ENCODE peak calls at places on chromosomes 12 and 14, in seven cellular contexts. A is A549, X is stomach, W is heart left ventricle, O is HepG2, Z is adrenal gland, D is ovary. R is an unnamed sample.

GRCh38 chr14:31564194-31564593 is 3.0 kb downstream of the NUBPL start:
- DNase-seq in A (no peak), D (no peak), W (no peak), Z (no peak), O (no peak), X (no peak), R (no peak)

GRCh38 chr14:95514131-95515079 is 2.0 kb downstream of the SYNE3 start:
- DNase-seq in O (no peak), X (no peak), W (no peak), Z (no peak), A (no peak), D (no peak), R (no peak)

GRCh38 chr12:105927553-105927952 is 211.2 kb downstream of the NUAK1 start:
- DNase-seq in D (no peak), O (no peak), Z (no peak), A (no peak), X (no peak), W (no peak), R (no peak)

GRCh38 chr14:53148612-53149202 is 4.4 kb downstream of the DDHD1 start:
- DNase-seq in O (no peak), X (no peak), Z (no peak), D (no peak), A (no peak), W (no peak), R (no peak)

GRCh38 chr12:99984271-99985128 is at the start of gene ANKS1B:
- DNase-seq in W (peak; percentile 42), A (peak; percentile 70), X (peak; percentile 49), D (peak; percentile 49), O (no peak), Z (peak; percentile 73), R (peak; percentile 49)

GRCh38 chr12:43113153-43113552 is 438.9 kb downstream of the ADAMTS20 start:
- DNase-seq in A (no peak), D (no peak), X (no peak), Z (no peak), O (no peak), W (no peak), R (no peak)

GRCh38 chr14:88421286-88421685 is 35.8 kb downstream of the SPATA7 start:
- DNase-seq in O (no peak), Z (no peak), D (no peak), A (no peak), W (no peak), X (no peak), R (no peak)

GRCh38 chr14:72643317-72643801 is 250.5 kb downstream of the DPF3 start:
- DNase-seq in X (no peak), W (peak; percentile 34), Z (no peak), D (no peak), O (no peak), A (peak; percentile 69), R (no peak)

GRCh38 chr12:109544955-109545531 is 28.3 kb downstream of the MMAB start:
- DNase-seq in A (no peak), W (no peak), O (no peak), Z (no peak), D (no peak), X (no peak), R (no peak)

GRCh38 chr12:92600052-92600451 is 102.7 kb upstream of the PLEKHG7 start:
- DNase-seq in A (no peak), D (no peak), X (no peak), W (no peak), Z (no peak), O (no peak), R (no peak)

GRCh38 chr14:61586539-61587396 is 108.5 kb upstream of the HIF1A start:
- DNase-seq in O (no peak), W (no peak), X (no peak), Z (peak; percentile 16), A (no peak), D (no peak), R (no peak)

GRCh38 chr12:104643921-104644669 is 187.3 kb downstream of the CHST11 start:
- DNase-seq in Z (no peak), W (peak; percentile 40), A (no peak), O (no peak), X (peak; percentile 68), D (no peak), R (no peak)

GRCh38 chr12:49730568-49731101 is 10.7 kb upstream of the TMBIM6 start:
- DNase-seq in A (peak; percentile 38), O (no peak), X (no peak), W (no peak), Z (no peak), D (no peak), R (no peak)

GRCh38 chr12:2765052-2765451 is 29.7 kb upstream of the FKBP4 start:
- DNase-seq in Z (no peak), D (no peak), O (no peak), A (no peak), W (no peak), X (no peak), R (no peak)

GRCh38 chr14:79424462-79424861 is 786.8 kb downstream of the DIO2 start:
- DNase-seq in D (no peak), O (no peak), Z (no peak), A (no peak), X (no peak), W (no peak), R (no peak)

GRCh38 chr12:59972941-59973340 is 377.1 kb downstream of the SLC16A7 start:
- DNase-seq in A (peak; percentile 5), W (no peak), Z (no peak), X (no peak), D (no peak), O (peak; percentile 12), R (no peak)

DNA sequence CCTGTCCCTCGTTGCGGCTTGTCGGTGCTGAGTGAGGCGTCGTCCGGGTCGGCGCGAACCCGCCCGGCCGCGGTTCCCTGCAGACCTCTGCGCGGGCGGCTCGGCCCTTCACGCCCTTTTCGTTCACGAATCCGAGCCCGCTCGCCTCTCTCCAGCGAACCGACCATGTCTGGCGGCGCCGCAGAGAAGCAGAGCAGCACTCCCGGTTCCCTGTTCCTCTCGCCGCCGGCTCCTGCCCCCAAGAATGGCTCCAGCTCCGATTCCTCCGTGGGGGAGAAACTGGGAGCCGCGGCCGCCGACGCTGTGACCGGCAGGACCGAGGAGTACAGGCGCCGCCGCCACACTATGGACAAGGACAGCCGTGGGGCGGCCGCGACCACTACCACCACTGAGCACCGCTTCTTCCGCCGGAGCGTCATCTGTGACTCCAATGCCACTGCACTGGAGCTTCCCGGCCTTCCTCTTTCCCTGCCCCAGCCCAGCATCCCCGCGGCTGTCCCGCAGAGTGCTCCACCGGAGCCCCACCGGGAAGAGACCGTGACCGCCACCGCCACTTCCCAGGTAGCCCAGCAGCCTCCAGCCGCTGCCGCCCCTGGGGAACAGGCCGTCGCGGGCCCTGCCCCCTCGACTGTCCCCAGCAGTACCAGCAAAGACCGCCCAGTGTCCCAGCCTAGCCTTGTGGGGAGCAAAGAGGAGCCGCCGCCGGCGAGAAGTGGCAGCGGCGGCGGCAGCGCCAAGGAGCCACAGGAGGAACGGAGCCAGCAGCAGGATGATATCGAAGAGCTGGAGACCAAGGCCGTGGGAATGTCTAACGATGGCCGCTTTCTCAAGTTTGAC is 1.2 kb downstream of the WNK1 start:
- DNase-seq in D (peak; percentile 66), X (peak; percentile 51), A (peak; percentile 54), W (peak; percentile 54), O (no peak), Z (peak; percentile 51), R (peak; percentile 13)
- TF ChIP-seq POLR2A in D (no peak), X (no peak), A (no peak), W (no peak), O (no peak), Z (no peak), R (peak; percentile 30)

GRCh38 chr12:111788178-111788654 is 21.5 kb downstream of the ALDH2 start:
- DNase-seq in A (peak; percentile 51), Z (peak; percentile 68), O (no peak), X (peak; percentile 54), W (no peak), D (peak; percentile 56), R (no peak)
- TF ChIP-seq CTCF in A (peak; percentile 56), Z (no peak), O (peak; percentile 82), X (peak; percentile 52), W (no peak), D (no peak), R (peak; percentile 37)

DNA sequence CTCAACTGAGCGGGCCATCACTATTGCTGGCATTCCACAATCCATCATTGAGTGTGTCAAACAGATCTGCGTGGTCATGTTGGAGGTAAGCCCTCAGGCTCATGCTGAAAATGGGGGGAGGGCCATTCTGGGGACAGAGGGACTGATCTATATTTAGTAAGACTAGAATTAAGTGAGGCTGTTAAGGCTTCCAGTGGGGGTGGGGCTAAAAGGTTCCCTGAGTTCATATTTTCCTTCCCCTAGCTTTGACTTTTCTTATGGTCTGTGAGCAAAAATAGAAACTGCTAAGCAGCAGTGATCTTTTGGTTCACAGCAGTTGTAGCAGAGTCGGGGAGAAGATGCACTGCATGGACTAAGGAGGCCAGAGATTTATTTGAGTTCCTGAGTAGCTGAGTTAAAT is 9.2 kb downstream of the PCBP2 start:
- DNase-seq in W (peak; percentile 70), Z (no peak), A (no peak), O (no peak), X (no peak), D (no peak), R (no peak)
- H3K4me1 ChIP-seq in W (peaks cover 64% of the 10 kb centered on the region), Z (peaks cover 46% of the 10 kb centered on the region), A (peaks cover 54% of the 10 kb centered on the region), O (peaks cover 58% of the 10 kb centered on the region), X (peaks cover 92% of the 10 kb centered on the region), D (no peaks in the 10 kb centered on the region), R (peaks cover 3% of the 10 kb centered on the region)

GRCh38 chr14:50085570-50086315 is 30.6 kb downstream of the VCPKMT start:
- DNase-seq in Z (peak; percentile 45), D (no peak), O (no peak), A (no peak), X (no peak), W (no peak), R (no peak)

GRCh38 chr14:50082308-50082742 is 34.0 kb downstream of the VCPKMT start:
- DNase-seq in A (no peak), W (no peak), D (no peak), Z (no peak), O (no peak), X (no peak), R (no peak)

GRCh38 chr14:50084666-50085065 is 31.7 kb downstream of the VCPKMT start:
- DNase-seq in A (no peak), Z (no peak), X (no peak), W (no peak), O (no peak), D (no peak), R (no peak)

GRCh38 chr14:50083467-50084337 is 32.7 kb downstream of the VCPKMT start:
- DNase-seq in D (no peak), X (no peak), A (no peak), Z (no peak), W (no peak), O (no peak), R (no peak)

DNA sequence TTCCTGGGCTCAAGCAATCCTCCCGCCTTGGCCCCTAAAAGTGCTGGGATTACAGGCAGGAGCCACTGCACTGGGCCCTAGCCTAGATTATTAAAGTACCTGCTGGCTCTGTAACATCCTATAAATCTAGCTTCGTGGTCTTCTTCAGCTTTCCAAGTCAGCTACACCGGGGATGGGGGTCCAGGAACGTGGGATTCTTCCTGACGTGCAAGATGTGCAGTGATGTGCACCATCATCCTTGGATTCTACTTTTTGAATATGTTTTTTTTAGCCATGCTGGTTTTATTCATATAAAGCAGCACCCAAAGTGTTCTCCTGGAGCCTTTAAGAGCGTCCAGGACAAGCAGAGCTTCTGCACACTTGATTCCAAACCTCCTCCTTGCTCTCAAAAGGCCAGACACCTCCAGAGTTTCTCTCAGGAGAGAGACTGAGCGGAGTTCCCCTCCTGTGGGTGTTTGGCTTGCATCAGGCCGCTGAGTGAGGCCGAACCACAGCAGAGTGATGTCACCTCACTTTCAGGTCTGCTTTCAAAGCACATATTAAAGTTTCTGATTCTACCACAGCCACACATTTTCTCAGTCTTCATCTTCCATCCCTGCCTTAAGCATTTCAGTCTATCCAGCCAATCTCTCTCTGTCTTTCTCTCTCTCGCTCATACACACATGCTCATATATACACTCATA is 33.4 kb downstream of the VCPKMT start:
- DNase-seq in Z (no peak), X (peak; percentile 57), O (no peak), D (no peak), W (no peak), A (no peak), R (no peak)
- TF ChIP-seq POLR2A in Z (no peak), X (no peak), O (no peak), D (no peak), W (no peak), A (no peak), R (no peak)